ENCODE peak calls at places on chromosomes 13 and 19, in four cellular contexts. X is heart left ventricle, U is stomach, T is upper lobe of left lung. W is an unnamed sample. For H3K4me1, the result is how much of the 10 kb centered on the place peaks cover.

GRCh38 chr19:41821003-41821735 is 23.3 kb downstream of the LYPD4 start:
- DNase-seq in X (no peak), U (peak), T (no peak), W (peak)

GRCh38 chr19:54707932-54708331 is 16.3 kb upstream of the KIR3DL3 start:
- DNase-seq in X (no peak), U (no peak), T (peak), W (peak)

GRCh38 chr19:31905980-31906948 is 439.1 kb upstream of the ZNF507 start:
- DNase-seq in X (peak), U (no peak), T (no peak), W (no peak)

GRCh38 chr19:41401483-41401882 is 3.9 kb downstream of the BCKDHA start:
- DNase-seq in X (no peak), U (no peak), T (no peak), W (no peak)

GRCh38 chr13:110028838-110029621 is 242.6 kb upstream of the IRS2 start:
- DNase-seq in X (no peak), U (no peak), T (no peak), W (no peak)

GRCh38 chr19:42280761-42281174 is 11.7 kb downstream of the CIC start:
- DNase-seq in X (peak), U (no peak), T (no peak), W (peak)

GRCh38 chr19:43914051-43914450 is 21.0 kb downstream of the ZNF45 start:
- DNase-seq in X (no peak), U (no peak), T (no peak), W (no peak)

GRCh38 chr19:655691-656090 is 7.3 kb downstream of the RNF126 start:
- DNase-seq in X (no peak), U (no peak), T (no peak), W (peak)

GRCh38 chr13:35260316-35260715 is 216.2 kb downstream of the MAB21L1 start:
- DNase-seq in X (no peak), U (no peak), T (no peak), W (no peak)

GRCh38 chr19:44072543-44073401 is 813 bp downstream of the ZNF284 start:
- DNase-seq in X (no peak), U (no peak), T (no peak), W (no peak)

DNA sequence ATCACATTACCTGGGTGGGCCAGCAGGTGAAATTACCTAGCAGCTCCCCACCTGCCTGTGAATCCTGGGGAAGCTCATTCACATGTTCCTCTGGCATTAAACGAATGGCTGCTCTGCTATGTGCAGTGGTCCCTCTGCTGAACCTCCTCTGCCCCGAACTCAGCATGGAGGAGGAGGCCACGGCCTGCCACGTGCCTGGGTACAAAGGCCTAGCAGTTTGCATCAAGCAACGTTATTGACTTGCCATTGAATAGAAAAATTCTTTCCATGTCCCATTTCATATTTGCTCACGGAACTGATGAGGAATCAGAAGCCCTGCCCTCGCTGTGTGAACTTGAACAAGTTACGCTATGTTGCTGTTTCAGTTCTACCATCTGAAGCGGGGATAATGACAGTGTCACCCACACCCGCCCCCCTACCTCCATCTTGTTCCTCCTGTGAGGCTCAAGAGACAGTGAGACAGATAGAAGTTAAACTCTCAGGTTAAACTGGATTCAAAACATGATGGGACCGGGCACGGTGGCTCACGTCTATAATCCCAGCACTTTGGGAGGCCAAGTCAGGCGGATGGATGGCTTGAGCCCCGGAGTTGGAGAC is 25.3 kb downstream of the SLC7A1 start:
- DNase-seq in X (no peak), U (no peak), T (no peak), W (no peak)
- H3K4me1 ChIP-seq in X (under half), U (under half), T (under half), W (under half)

GRCh38 chr13:70795484-70795883 is 687.2 kb upstream of the KLHL1 start:
- DNase-seq in X (no peak), U (no peak), T (no peak), W (no peak)

DNA sequence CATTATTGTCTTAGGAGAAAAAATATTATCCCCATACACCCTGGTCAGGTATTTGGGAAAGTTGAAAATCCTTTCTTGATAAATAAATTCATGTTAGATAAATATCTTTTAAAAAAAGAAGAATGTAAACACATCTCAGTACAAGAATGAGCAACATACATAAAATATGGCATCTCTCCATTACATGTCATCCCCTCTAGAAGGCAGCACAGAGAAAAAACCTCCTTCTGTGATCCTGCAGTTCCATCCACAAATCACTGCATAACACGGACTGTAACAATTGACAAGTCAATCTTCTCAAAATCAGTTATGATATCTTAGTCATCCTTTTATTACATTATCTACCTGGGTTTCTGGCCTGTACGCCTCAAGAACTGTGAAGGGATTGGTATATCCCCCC is 683.9 kb upstream of the KLHL1 start:
- DNase-seq in X (no peak), U (no peak), T (no peak), W (no peak)
- TF ChIP-seq CTCF in X (no peak), U (no peak), T (no peak), W (no peak)

DNA sequence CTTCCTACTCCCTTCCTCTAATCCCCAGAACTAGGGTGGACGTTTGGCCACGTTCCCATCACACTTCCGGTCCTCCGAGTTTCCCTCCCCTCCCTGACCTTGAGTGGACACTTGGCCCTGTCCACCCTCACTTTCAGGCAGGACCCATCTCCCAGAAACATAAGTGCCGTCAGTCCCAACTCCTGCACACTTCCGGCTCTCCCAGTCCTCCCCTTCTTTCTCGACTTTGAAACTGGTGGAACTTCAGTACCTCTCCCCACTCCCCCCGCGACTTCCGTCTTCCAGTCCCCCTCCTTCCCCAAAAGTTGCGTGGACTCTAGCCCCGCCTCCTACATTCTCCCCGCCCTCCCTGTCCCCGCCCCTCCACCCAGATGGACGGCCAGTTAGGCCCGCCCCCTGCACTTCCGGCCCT is 278 bp upstream of the ZNF274 start:
- DNase-seq in X (no peak), U (no peak), T (no peak), W (no peak)
- TF ChIP-seq POLR2A in X (no peak), U (no peak), T (no peak), W (no peak)

GRCh38 chr19:6279620-6279930 is 200 bp downstream of the MLLT1 start:
- DNase-seq in X (no peak), U (no peak), T (no peak), W (no peak)

GRCh38 chr19:6279931-6280591 is at the start of gene MLLT1:
- DNase-seq in X (peak), U (peak), T (peak), W (peak)

GRCh38 chr19:6276447-6276846 is 3.3 kb downstream of the MLLT1 start:
- DNase-seq in X (no peak), U (no peak), T (no peak), W (no peak)

GRCh38 chr19:6278740-6279619 is 795 bp downstream of the MLLT1 start:
- DNase-seq in X (no peak), U (no peak), T (no peak), W (no peak)

DNA sequence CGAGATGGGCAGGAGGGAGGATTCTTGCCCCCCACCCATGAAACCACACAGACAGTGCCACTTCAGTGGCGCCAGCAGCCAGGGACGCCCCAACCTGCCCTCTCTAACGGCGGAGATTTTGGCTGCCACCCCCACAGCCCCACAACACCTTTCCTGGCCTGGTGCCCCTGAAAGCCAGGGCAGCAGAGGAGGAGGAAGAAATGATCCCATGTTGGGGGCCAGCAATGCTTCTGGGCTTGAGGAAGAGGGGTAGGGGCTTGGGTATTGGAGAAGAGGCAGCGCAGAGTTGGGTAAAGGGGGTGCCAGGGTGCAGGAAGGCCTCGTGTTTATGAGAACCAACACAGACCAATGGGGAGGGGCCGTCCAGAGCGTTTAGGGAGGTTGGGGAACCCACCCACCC is 1.7 kb downstream of the MLLT1 start:
- DNase-seq in X (no peak), U (no peak), T (no peak), W (no peak)
- H3K4me1 ChIP-seq in X (under half), U (half or more), T (half or more), W (half or more)

GRCh38 chr19:8512991-8513686 is 828 bp downstream of the ZNF414 start:
- DNase-seq in X (no peak), U (no peak), T (peak), W (peak)
- TF ChIP-seq CTCF in X (no peak), U (no peak), T (no peak), W (no peak)

GRCh38 chr13:48532473-48533206 is at the start of gene RCBTB2:
- DNase-seq in X (peak), U (peak), T (peak), W (peak)

GRCh38 chr13:48530833-48531232 is 2.0 kb downstream of the RCBTB2 start:
- DNase-seq in X (no peak), U (no peak), T (no peak), W (no peak)

GRCh38 chr13:48533207-48533499 is 273 bp upstream of the RCBTB2 start:
- DNase-seq in X (no peak), U (no peak), T (no peak), W (no peak)

GRCh38 chr13:48532146-48532472 is 771 bp downstream of the RCBTB2 start:
- DNase-seq in X (no peak), U (no peak), T (no peak), W (no peak)

DNA sequence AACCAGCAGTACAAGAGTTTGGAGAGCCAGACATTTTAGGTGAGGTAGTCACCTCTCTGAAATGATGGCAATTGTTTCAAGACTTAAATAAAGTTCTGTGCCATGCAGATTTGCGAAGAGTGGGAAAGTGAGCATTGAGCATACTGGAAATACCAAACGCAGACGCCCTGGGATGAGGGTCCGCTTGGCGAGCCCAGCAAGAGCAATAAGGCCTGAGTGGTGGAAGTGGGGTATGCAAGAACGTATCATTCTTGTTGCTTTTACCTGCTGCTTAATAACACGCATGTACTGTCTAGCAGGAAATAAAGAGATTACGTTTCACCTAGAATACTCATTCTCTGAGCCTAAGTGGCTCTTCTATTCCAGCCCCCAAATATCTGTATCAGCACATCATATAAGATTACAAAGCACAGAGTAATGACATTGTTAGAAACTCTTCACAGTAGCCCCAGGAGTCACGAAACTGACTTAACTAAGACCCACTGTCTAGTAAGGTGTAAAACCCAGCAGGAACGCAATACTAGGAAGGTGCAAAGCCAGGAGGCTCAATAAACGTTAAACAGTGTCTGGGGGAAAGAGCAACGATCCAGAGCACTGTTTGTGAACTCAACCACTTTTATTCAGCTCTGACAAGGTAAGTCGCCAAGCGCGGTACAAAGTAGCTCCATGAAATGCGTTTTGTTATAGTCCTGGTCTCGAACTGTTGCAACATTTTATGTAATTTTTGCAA is 1.3 kb downstream of the RCBTB2 start:
- DNase-seq in X (no peak), U (no peak), T (no peak), W (no peak)
- TF ChIP-seq POLR2A in X (no peak), U (no peak), T (no peak), W (no peak)

GRCh38 chr19:14409157-14410053 is 9.7 kb downstream of the DDX39A start:
- DNase-seq in X (no peak), U (no peak), T (peak), W (no peak)

GRCh38 chr19:14411161-14411560 is 8.0 kb downstream of the DDX39A start:
- DNase-seq in X (no peak), U (no peak), T (no peak), W (no peak)

GRCh38 chr19:14410775-14411134 is 8.4 kb downstream of the DDX39A start:
- DNase-seq in X (no peak), U (no peak), T (peak), W (peak)

GRCh38 chr19:14408641-14409120 is 10.5 kb downstream of the DDX39A start:
- DNase-seq in X (no peak), U (no peak), T (peak), W (no peak)

DNA sequence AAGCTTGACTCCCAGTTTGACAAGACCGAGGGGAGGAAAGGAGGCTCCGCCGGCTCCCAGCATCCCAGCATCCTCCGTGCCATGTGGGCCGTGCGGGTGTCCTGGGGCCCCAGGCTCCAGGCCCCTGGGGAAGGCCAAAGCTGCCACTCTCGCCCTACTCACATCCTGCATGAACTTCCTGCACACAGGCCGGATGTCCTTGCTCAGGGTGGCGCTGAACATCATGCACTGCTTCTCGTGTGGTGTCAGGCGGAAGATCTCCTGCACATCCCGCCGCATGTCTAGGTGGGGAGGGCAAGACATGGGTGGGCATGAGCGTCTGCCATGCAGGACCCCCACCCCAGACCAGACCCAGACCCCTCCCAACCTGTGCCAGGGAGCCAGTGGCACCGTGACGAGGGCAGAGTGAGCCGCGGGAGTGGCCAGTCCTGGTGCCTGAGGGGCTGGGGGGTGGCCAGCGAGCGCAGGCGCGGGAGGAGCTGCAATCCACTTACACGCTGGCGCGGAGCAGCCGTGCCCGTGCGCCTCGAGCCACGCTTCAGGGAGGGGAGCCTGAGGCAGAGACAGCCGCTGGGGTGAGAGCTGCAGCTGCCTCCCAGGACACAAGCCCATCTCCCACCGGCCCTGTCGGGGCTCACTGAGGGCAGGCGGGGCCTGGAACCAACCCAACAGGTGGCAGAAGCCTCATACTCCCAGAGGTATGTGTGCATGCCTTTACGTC is 8.9 kb downstream of the DDX39A start:
- DNase-seq in X (no peak), U (no peak), T (peak), W (peak)
- H3K4me1 ChIP-seq in X (under half), U (under half), T (under half), W (half or more)